ENCODE peak calls at places on chromosomes 4 and X, in five cellular contexts. V, N, S, W and P are unnamed samples.

GRCh38 chr4:83112239-83112638 is 2.3 kb downstream of the PLAC8 start:
- DNase-seq in V (no peak), W (no peak), S (no peak), N (no peak), P (no peak)

GRCh38 chrX:9912341-9912740 is 54.8 kb upstream of the CLDN34 start:
- DNase-seq in V (no peak), W (no peak), S (no peak), N (no peak), P (no peak)

GRCh38 chrX:9420513-9420912 is 44.3 kb upstream of the TBL1X start:
- DNase-seq in W (peak; percentile 59), V (no peak), N (no peak), S (no peak), P (no peak)

GRCh38 chr4:77308843-77309242 is 151.8 kb downstream of the CCNG2 start:
- DNase-seq in V (peak; percentile 13), N (no peak), S (no peak), W (peak; percentile 41), P (no peak)

GRCh38 chr4:110344165-110344564 is 131.8 kb upstream of the ENPEP start:
- DNase-seq in V (no peak), S (no peak), W (peak; percentile 68), N (peak; percentile 11), P (no peak)

GRCh38 chrX:119235872-119236598 is at the start of gene PGRMC1:
- DNase-seq in V (no peak), N (peak; percentile 34), W (peak; percentile 76), S (peak; percentile 70), P (peak; percentile 84)

GRCh38 chr4:145852256-145852839 is 86.3 kb downstream of the ZNF827 start:
- DNase-seq in N (no peak), S (no peak), W (peak; percentile 35), V (peak; percentile 46), P (no peak)

GRCh38 chr4:123599920-123600394 is 203.4 kb downstream of the SPRY1 start:
- DNase-seq in S (peak; percentile 56), W (peak; percentile 80), N (peak; percentile 24), V (no peak), P (no peak)

GRCh38 chrX:137194164-137194563 is 160.4 kb upstream of the GPR101 start:
- DNase-seq in S (no peak), W (peak; percentile 24), N (peak; percentile 6), V (no peak), P (no peak)

GRCh38 chrX:103248553-103248952 is 6.4 kb downstream of the TCEAL8 start:
- DNase-seq in V (no peak), N (peak; percentile 5), W (peak; percentile 49), S (no peak), P (no peak)

GRCh38 chrX:52923781-52924241 is 26.7 kb downstream of the FAM156B start:
- DNase-seq in S (no peak), W (peak; percentile 62), V (no peak), N (no peak), P (no peak)

GRCh38 chr4:88251914-88252313 is 32.4 kb downstream of the PPM1K start:
- DNase-seq in N (no peak), V (no peak), S (no peak), W (no peak), P (no peak)

DNA sequence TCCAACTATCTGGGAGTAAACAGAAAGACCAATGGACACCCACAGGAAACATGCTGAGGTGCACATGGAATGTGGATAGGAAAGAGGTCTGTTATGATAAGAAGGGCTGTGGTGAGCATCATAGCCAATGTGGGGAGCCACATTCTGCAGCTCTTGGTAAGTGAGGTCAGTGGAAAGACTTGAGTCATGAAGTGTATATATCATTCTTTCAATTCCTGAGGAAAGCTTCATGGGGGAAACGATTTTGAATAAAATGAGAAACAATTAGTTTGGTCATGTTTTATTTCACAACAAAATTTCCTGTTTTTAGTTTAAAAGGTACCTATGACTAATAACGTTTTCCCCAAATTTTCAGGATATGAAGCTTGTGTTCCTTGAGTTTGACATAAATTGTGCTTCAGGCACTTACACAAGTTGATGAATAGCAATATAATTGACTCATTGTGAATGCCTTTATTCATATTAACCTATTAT is 41.4 kb upstream of the RASSF6 start:
- DNase-seq in N (peak; percentile 99), S (no peak), V (peak; percentile 93), W (peak; percentile 99), P (no peak)
- TF ChIP-seq CTCF in N (peak; percentile 39), S (no peak), V (peak; percentile 13), W (peak; percentile 35), P (no peak)

DNA sequence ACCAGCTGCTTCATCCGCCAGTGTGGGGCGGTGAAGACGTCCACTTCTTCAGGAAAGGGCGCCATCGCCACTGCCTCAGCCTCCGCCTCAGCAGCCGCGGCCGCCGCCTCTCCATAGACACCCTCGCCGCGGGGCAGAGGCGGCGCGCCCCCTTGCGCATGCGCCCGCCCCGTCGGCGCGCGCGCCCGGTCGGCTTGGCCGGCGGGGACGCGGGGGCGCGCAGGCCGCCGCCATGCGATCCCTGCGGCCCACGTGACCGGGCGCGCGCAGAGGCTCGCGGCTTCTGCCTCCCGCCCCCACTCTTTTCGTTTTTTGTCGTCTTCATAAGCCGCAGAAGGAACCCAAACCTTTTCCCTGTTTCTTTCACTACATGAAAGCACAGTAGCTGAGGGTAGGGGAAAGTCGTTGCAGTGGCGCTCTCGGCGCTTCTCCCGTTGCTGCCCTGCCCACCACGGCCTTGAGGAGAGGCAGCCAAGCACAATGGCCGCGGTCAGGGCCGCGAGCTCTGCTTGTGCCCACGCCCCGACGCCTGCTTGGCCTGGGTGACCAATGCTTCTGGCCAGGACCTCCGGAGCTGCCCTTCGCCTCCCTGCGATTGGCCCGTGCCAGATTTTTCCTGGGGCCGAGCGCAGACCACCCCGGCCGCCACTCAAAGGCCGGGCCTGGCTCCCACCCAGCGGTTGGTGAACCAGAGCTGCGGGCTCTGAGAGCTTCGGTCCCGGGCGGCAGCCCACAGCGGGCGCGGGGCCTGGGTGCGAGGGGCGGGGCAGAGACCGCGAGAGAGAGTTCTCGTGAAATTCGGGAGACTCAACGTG is at the start of gene FBXL5:
- DNase-seq in N (peak; percentile 65), V (peak; percentile 34), W (peak; percentile 89), S (peak; percentile 68), P (peak; percentile 91)
- TF ChIP-seq CTCF in N (no peak), V (no peak), W (no peak), S (peak; percentile 31), P (no peak)

GRCh38 chr4:157050561-157050960 is 25.4 kb upstream of the GLRB start:
- DNase-seq in S (no peak), W (no peak), N (no peak), V (no peak), P (no peak)
- TF ChIP-seq CTCF in S (no peak), W (no peak), N (no peak), V (no peak), P (no peak)

GRCh38 chr4:121696140-121696640 is 590 bp downstream of the ANXA5 start:
- DNase-seq in N (peak; percentile 34), W (peak; percentile 87), S (peak; percentile 79), V (peak; percentile 71), P (peak; percentile 68)
- TF ChIP-seq CTCF in N (peak; percentile 11), W (peak; percentile 51), S (peak; percentile 38), V (peak; percentile 30), P (no peak)

GRCh38 chrX:135170468-135170867 is 730 bp downstream of the CT55 start:
- DNase-seq in V (no peak), N (no peak), S (no peak), W (no peak), P (no peak)

GRCh38 chrX:135170877-135171519 is at the start of gene CT55:
- DNase-seq in S (no peak), V (no peak), W (no peak), N (no peak), P (no peak)

GRCh38 chrX:135168533-135168932 is 2.7 kb downstream of the CT55 start:
- DNase-seq in W (no peak), V (no peak), S (no peak), N (no peak), P (no peak)
- TF ChIP-seq CTCF in W (no peak), V (no peak), S (no peak), N (no peak), P (no peak)